ENCODE peak calls at places on chromosomes 3 and 15, in six cellular contexts. Y is SHP77, C is LoVo, O is OCI-LY7, E is AG09309, P is left cardiac atrium. B is an unnamed sample.

GRCh38 chr3:5799421-5799820 is 611.9 kb downstream of the EDEM1 start:
- DNase-seq in E (no peak), P (no peak), Y (no peak), O (no peak), C (no peak), B (no peak)

GRCh38 chr15:48266029-48266428 is 59.9 kb downstream of the SLC12A1 start:
- DNase-seq in O (no peak), Y (no peak), E (no peak), P (no peak), C (no peak), B (no peak)

GRCh38 chr3:64878372-64878771 is 190.6 kb upstream of the ADAMTS9 start:
- DNase-seq in C (peak; percentile 10), P (no peak), O (no peak), Y (no peak), E (no peak), B (no peak)

GRCh38 chr3:4943553-4943952 is 35.7 kb upstream of the BHLHE40 start:
- DNase-seq in P (no peak), E (no peak), O (no peak), C (no peak), Y (no peak), B (peak; percentile 19)

GRCh38 chr15:89513284-89513683 is 16.9 kb upstream of the RHCG start:
- DNase-seq in P (no peak), C (no peak), E (no peak), O (no peak), Y (no peak), B (no peak)

GRCh38 chr3:195774917-195775316 is 36.8 kb downstream of the MUC4 start:
- DNase-seq in P (peak; percentile 48), C (no peak), O (no peak), E (no peak), Y (no peak), B (peak; percentile 59)

GRCh38 chr15:70033529-70034140 is 64.1 kb downstream of the TLE3 start:
- DNase-seq in Y (peak; percentile 9), C (no peak), O (no peak), E (peak; percentile 2), P (peak; percentile 41), B (no peak)

GRCh38 chr15:28185148-28185895 is 86.2 kb upstream of the OCA2 start:
- DNase-seq in C (no peak), O (no peak), Y (no peak), P (peak; percentile 29), E (no peak), B (no peak)

GRCh38 chr3:105518806-105519418 is 152.2 kb downstream of the ALCAM start:
- DNase-seq in C (peak; percentile 62), Y (peak; percentile 55), E (peak; percentile 42), P (no peak), O (peak; percentile 71), B (peak; percentile 84)

GRCh38 chr3:149247025-149247710 is 25.5 kb upstream of the CP start:
- DNase-seq in C (peak; percentile 45), E (no peak), O (peak; percentile 11), Y (no peak), P (no peak), B (peak; percentile 80)

GRCh38 chr15:63276342-63277043 is 912 bp upstream of the APH1B start:
- DNase-seq in Y (no peak), P (no peak), E (no peak), O (no peak), C (peak; percentile 10), B (no peak)

GRCh38 chr3:72517804-72518442 is 330.3 kb downstream of the SHQ1 start:
- DNase-seq in E (no peak), Y (no peak), O (no peak), C (peak; percentile 7), P (no peak), B (no peak)

GRCh38 chr3:81778678-81779182 is 17.3 kb upstream of the GBE1 start:
- DNase-seq in O (no peak), C (no peak), E (no peak), Y (no peak), P (no peak), B (no peak)

GRCh38 chr3:59143447-59143846 is 93.6 kb upstream of the CFAP20DC start:
- DNase-seq in C (no peak), O (no peak), Y (no peak), E (no peak), P (no peak), B (peak; percentile 4)

GRCh38 chr3:18111702-18112311 is 313.3 kb downstream of the SATB1 start:
- DNase-seq in O (peak; percentile 21), C (peak; percentile 50), P (no peak), E (no peak), Y (peak; percentile 22), B (peak; percentile 32)

GRCh38 chr3:54771050-54771449 is 156.8 kb downstream of the LRTM1 start:
- DNase-seq in O (no peak), P (no peak), E (no peak), Y (no peak), C (no peak), B (no peak)

GRCh38 chr15:31024330-31024729 is 32.9 kb upstream of the MTMR10 start:
- DNase-seq in E (peak; percentile 93), O (no peak), Y (no peak), P (peak; percentile 23), C (peak; percentile 32), B (peak; percentile 19)

GRCh38 chr15:38226867-38227266 is 25.8 kb upstream of the SPRED1 start:
- DNase-seq in O (no peak), Y (peak; percentile 61), P (peak; percentile 36), E (peak; percentile 33), C (peak; percentile 92), B (peak; percentile 93)

GRCh38 chr3:24829011-24829581 is 334.4 kb upstream of the THRB start:
- DNase-seq in Y (no peak), O (no peak), C (no peak), P (peak; percentile 49), E (no peak), B (no peak)

GRCh38 chr3:184429786-184430185 is 49.9 kb downstream of the CHRD start:
- DNase-seq in O (no peak), Y (no peak), E (no peak), P (no peak), C (no peak), B (no peak)

GRCh38 chr3:155884292-155884691 is 13.8 kb downstream of the GMPS start:
- DNase-seq in Y (no peak), E (no peak), P (no peak), O (no peak), C (no peak), B (no peak)

GRCh38 chr15:49313650-49314049 is 109.4 kb upstream of the FGF7 start:
- DNase-seq in Y (no peak), O (no peak), C (no peak), P (no peak), E (peak; percentile 67), B (no peak)

GRCh38 chr3:153285194-153285641 is 123.2 kb downstream of the RAP2B start:
- DNase-seq in Y (no peak), E (no peak), P (no peak), O (no peak), C (no peak), B (peak; percentile 47)

GRCh38 chr3:131349946-131350347 is 31.6 kb upstream of the NUDT16 start:
- DNase-seq in Y (no peak), O (no peak), P (peak; percentile 26), C (no peak), E (peak; percentile 35), B (no peak)

GRCh38 chr3:129794319-129795201 is 99.0 kb downstream of the TMCC1 start:
- DNase-seq in P (peak; percentile 52), O (peak; percentile 29), Y (peak; percentile 15), C (peak; percentile 95), E (no peak), B (peak; percentile 89)

GRCh38 chr15:96924570-96924969 is 594.1 kb downstream of the NR2F2 start:
- DNase-seq in O (no peak), Y (no peak), E (no peak), P (no peak), C (no peak), B (no peak)

GRCh38 chr3:60154011-60154410 is 1097.2 kb downstream of the FHIT start:
- DNase-seq in C (no peak), E (no peak), Y (no peak), P (no peak), O (no peak), B (no peak)

GRCh38 chr3:184481924-184482671 is 79.5 kb upstream of the EPHB3 start:
- DNase-seq in C (no peak), E (no peak), P (no peak), O (no peak), Y (no peak), B (no peak)

GRCh38 chr3:187223799-187224198 is 26.5 kb downstream of the RTP1 start:
- DNase-seq in E (no peak), O (peak; percentile 18), C (peak; percentile 27), P (no peak), Y (no peak), B (peak; percentile 15)

GRCh38 chr15:74792227-74793016 is 10.5 kb downstream of the CSK start:
- DNase-seq in Y (no peak), P (no peak), C (no peak), E (no peak), O (no peak), B (no peak)

GRCh38 chr3:142152349-142152748 is 3.0 kb upstream of the TFDP2 start:
- DNase-seq in P (no peak), C (no peak), Y (no peak), E (no peak), O (peak; percentile 46), B (peak; percentile 26)

GRCh38 chr3:157327837-157328236 is 108.8 kb upstream of the PTX3 start:
- DNase-seq in O (no peak), Y (no peak), E (no peak), C (no peak), P (no peak), B (no peak)

GRCh38 chr3:99637381-99638111 is 848 bp upstream of the COL8A1 start:
- DNase-seq in Y (no peak), C (no peak), E (no peak), O (no peak), P (peak; percentile 35), B (peak; percentile 17)

GRCh38 chr3:29694783-29695182 is 413.9 kb downstream of the RBMS3 start:
- DNase-seq in O (no peak), C (peak; percentile 59), Y (no peak), P (no peak), E (peak; percentile 93), B (no peak)